ENCODE peak calls at places on chromosomes 3 and 15, in five cellular contexts. One of them, this sample, is unnamed.

GRCh38 chr15:98953000-98953776 is 54.4 kb downstream of the PGPEP1L start:
- DNase-seq in GM12865: peak; percentile 94
- DNase-seq in psoas muscle: no peak
- DNase-seq in cardiac muscle cell: no peak
- DNase-seq in GM12864: peak; percentile 21
- DNase-seq in this sample: peak; percentile 66

GRCh38 chr3:162292409-162292808 is 795.8 kb downstream of the OTOL1 start:
- DNase-seq in GM12865: no peak
- DNase-seq in psoas muscle: no peak
- DNase-seq in cardiac muscle cell: no peak
- DNase-seq in GM12864: no peak
- DNase-seq in this sample: no peak

GRCh38 chr3:56467801-56468183 is 475 bp downstream of the ERC2 start:
- DNase-seq in GM12865: no peak
- DNase-seq in psoas muscle: no peak
- DNase-seq in cardiac muscle cell: peak; percentile 67
- DNase-seq in GM12864: no peak
- DNase-seq in this sample: peak; percentile 16

GRCh38 chr15:93252780-93253179 is 163.8 kb upstream of the RGMA start:
- DNase-seq in GM12865: no peak
- DNase-seq in psoas muscle: no peak
- DNase-seq in cardiac muscle cell: no peak
- DNase-seq in GM12864: no peak
- DNase-seq in this sample: no peak

GRCh38 chr3:138092023-138092422 is 23.4 kb downstream of the DZIP1L start:
- DNase-seq in GM12865: no peak
- DNase-seq in psoas muscle: no peak
- DNase-seq in cardiac muscle cell: no peak
- DNase-seq in GM12864: no peak
- DNase-seq in this sample: no peak

GRCh38 chr3:4030567-4030966 is 231.3 kb downstream of the LRRN1 start:
- DNase-seq in GM12865: no peak
- DNase-seq in psoas muscle: no peak
- DNase-seq in cardiac muscle cell: no peak
- DNase-seq in GM12864: no peak
- DNase-seq in this sample: no peak

GRCh38 chr15:101188517-101189340 is 63.1 kb downstream of the CHSY1 start:
- DNase-seq in GM12865: peak; percentile 51
- DNase-seq in psoas muscle: no peak
- DNase-seq in cardiac muscle cell: no peak
- DNase-seq in GM12864: peak; percentile 34
- DNase-seq in this sample: peak; percentile 75

GRCh38 chr15:92130906-92131305 is 262.8 kb upstream of the ST8SIA2 start:
- DNase-seq in GM12865: no peak
- DNase-seq in psoas muscle: no peak
- DNase-seq in cardiac muscle cell: no peak
- DNase-seq in GM12864: no peak
- DNase-seq in this sample: no peak

GRCh38 chr3:32591960-32592462 is 21.4 kb upstream of the DYNC1LI1 start:
- DNase-seq in GM12865: no peak
- DNase-seq in psoas muscle: no peak
- DNase-seq in cardiac muscle cell: peak; percentile 15
- DNase-seq in GM12864: no peak
- DNase-seq in this sample: no peak

GRCh38 chr15:35071071-35071470 is 14.0 kb downstream of the NANOGP8 start:
- DNase-seq in GM12865: no peak
- DNase-seq in psoas muscle: no peak
- DNase-seq in cardiac muscle cell: no peak
- DNase-seq in GM12864: no peak
- DNase-seq in this sample: no peak

GRCh38 chr3:195891431-195892104 is 16.8 kb downstream of the TNK2 start:
- DNase-seq in GM12865: no peak
- DNase-seq in psoas muscle: peak; percentile 64
- DNase-seq in cardiac muscle cell: no peak
- DNase-seq in GM12864: no peak
- DNase-seq in this sample: no peak

GRCh38 chr3:195892105-195892354 is 16.3 kb downstream of the TNK2 start:
- DNase-seq in GM12865: no peak
- DNase-seq in psoas muscle: no peak
- DNase-seq in cardiac muscle cell: no peak
- DNase-seq in GM12864: no peak
- DNase-seq in this sample: no peak

GRCh38 chr3:195888981-195889842 is 19.1 kb downstream of the TNK2 start:
- DNase-seq in GM12865: no peak
- DNase-seq in psoas muscle: peak; percentile 30
- DNase-seq in cardiac muscle cell: no peak
- DNase-seq in GM12864: no peak
- DNase-seq in this sample: no peak

GRCh38 chr3:195888311-195888761 is 20.0 kb downstream of the TNK2 start:
- DNase-seq in GM12865: no peak
- DNase-seq in psoas muscle: peak; percentile 72
- DNase-seq in cardiac muscle cell: no peak
- DNase-seq in GM12864: no peak
- DNase-seq in this sample: no peak

GRCh38 chr3:195889843-195890407 is 18.4 kb downstream of the TNK2 start:
- DNase-seq in GM12865: no peak
- DNase-seq in psoas muscle: peak; percentile 73
- DNase-seq in cardiac muscle cell: no peak
- DNase-seq in GM12864: no peak
- DNase-seq in this sample: no peak
- TF ChIP-seq CTCF in GM12865: no peak
- TF ChIP-seq CTCF in psoas muscle: no peak
- TF ChIP-seq CTCF in cardiac muscle cell: no peak
- TF ChIP-seq CTCF in GM12864: no peak
- TF ChIP-seq CTCF in this sample: no peak

DNA sequence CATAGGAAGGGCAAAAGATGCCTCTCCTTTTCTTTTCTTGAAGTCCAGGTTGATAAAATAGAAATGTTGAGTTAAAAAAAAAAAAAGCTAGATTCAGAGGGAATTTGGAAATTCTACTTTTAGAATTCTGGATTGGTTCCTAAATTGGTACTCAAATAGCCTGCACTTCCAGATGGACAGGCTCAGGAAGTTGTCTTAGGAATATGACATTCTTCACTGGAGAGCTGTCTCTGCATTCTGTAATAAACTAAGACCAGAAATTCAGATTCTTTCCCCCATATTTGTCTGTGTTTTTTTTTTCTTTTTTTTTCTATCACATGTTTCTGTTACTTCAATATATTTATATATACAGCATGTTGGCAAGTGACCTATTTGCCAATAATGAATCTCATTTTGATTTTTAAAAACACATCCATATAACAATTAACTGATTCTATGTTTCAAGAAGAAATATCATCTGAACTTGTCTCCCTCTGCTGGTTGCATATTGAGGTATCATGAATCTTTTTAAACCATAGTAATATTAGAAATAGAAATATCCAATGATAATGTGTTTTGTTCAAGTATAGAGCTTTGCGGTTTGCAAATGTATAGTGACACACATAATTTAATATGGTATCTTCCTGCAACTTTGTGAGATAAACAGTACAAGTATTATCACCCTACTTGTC is 8.5 kb upstream of the LSAMP start:
- DNase-seq in GM12865: no peak
- DNase-seq in psoas muscle: no peak
- DNase-seq in cardiac muscle cell: no peak
- DNase-seq in GM12864: no peak
- DNase-seq in this sample: no peak
- TF ChIP-seq CTCF in GM12865: no peak
- TF ChIP-seq CTCF in psoas muscle: peak; percentile 4
- TF ChIP-seq CTCF in cardiac muscle cell: peak; percentile 27
- TF ChIP-seq CTCF in GM12864: no peak
- TF ChIP-seq CTCF in this sample: no peak

GRCh38 chr15:31396881-31397560 is 70.4 kb downstream of the KLF13 start:
- DNase-seq in GM12865: no peak
- DNase-seq in psoas muscle: peak; percentile 97
- DNase-seq in cardiac muscle cell: peak; percentile 89
- DNase-seq in GM12864: no peak
- DNase-seq in this sample: peak; percentile 42
- TF ChIP-seq CTCF in GM12865: no peak
- TF ChIP-seq CTCF in psoas muscle: no peak
- TF ChIP-seq CTCF in cardiac muscle cell: no peak
- TF ChIP-seq CTCF in GM12864: no peak
- TF ChIP-seq CTCF in this sample: peak; percentile 20

GRCh38 chr3:150545419-150546225 is 674 bp downstream of the SERP1 start:
- DNase-seq in GM12865: peak; percentile 35
- DNase-seq in psoas muscle: no peak
- DNase-seq in cardiac muscle cell: peak; percentile 17
- DNase-seq in GM12864: no peak
- DNase-seq in this sample: peak; percentile 49
- TF ChIP-seq CTCF in GM12865: no peak
- TF ChIP-seq CTCF in psoas muscle: no peak
- TF ChIP-seq CTCF in cardiac muscle cell: no peak
- TF ChIP-seq CTCF in GM12864: no peak
- TF ChIP-seq CTCF in this sample: no peak

GRCh38 chr3:16529264-16529663 is 15.8 kb upstream of the RFTN1 start:
- DNase-seq in GM12865: no peak
- DNase-seq in psoas muscle: no peak
- DNase-seq in cardiac muscle cell: no peak
- DNase-seq in GM12864: no peak
- DNase-seq in this sample: no peak
- TF ChIP-seq CTCF in GM12865: no peak
- TF ChIP-seq CTCF in psoas muscle: no peak
- TF ChIP-seq CTCF in cardiac muscle cell: peak; percentile 2
- TF ChIP-seq CTCF in GM12864: peak; percentile 16
- TF ChIP-seq CTCF in this sample: peak; percentile 33

DNA sequence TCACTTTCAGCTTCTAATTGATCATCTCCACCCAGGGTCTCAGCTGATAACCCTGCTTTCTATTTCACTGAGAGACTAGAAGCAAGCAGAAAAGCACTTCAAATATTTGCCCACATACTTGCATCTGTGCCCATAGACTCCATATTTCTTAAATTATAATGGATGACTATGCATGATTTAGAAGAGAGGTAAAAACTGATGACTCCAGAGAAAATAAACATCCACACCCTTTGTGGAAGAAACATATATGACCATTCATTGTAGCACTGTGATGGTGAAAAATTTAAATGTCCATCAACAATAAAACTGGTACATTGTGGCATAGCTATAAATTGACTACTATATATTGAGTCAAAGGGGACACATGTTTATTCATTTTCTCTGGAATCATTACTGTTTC is 7.1 kb upstream of the IGF2BP2 start:
- DNase-seq in GM12865: no peak
- DNase-seq in psoas muscle: no peak
- DNase-seq in cardiac muscle cell: no peak
- DNase-seq in GM12864: no peak
- DNase-seq in this sample: no peak
- TF ChIP-seq CTCF in GM12865: no peak
- TF ChIP-seq CTCF in psoas muscle: no peak
- TF ChIP-seq CTCF in cardiac muscle cell: no peak
- TF ChIP-seq CTCF in GM12864: no peak
- TF ChIP-seq CTCF in this sample: no peak

GRCh38 chr3:50289130-50289529 is 3.1 kb downstream of the IFRD2 start:
- DNase-seq in GM12865: no peak
- DNase-seq in psoas muscle: no peak
- DNase-seq in cardiac muscle cell: no peak
- DNase-seq in GM12864: no peak
- DNase-seq in this sample: no peak

GRCh38 chr3:50290116-50290745 is 2.0 kb downstream of the IFRD2 start:
- DNase-seq in GM12865: no peak
- DNase-seq in psoas muscle: no peak
- DNase-seq in cardiac muscle cell: no peak
- DNase-seq in GM12864: no peak
- DNase-seq in this sample: no peak

GRCh38 chr3:50288387-50289007 is 3.7 kb downstream of the IFRD2 start:
- DNase-seq in GM12865: no peak
- DNase-seq in psoas muscle: peak; percentile 38
- DNase-seq in cardiac muscle cell: no peak
- DNase-seq in GM12864: no peak
- DNase-seq in this sample: no peak

GRCh38 chr3:50287262-50287661 is 5.0 kb downstream of the IFRD2 start:
- DNase-seq in GM12865: no peak
- DNase-seq in psoas muscle: no peak
- DNase-seq in cardiac muscle cell: peak; percentile 55
- DNase-seq in GM12864: no peak
- DNase-seq in this sample: no peak

DNA sequence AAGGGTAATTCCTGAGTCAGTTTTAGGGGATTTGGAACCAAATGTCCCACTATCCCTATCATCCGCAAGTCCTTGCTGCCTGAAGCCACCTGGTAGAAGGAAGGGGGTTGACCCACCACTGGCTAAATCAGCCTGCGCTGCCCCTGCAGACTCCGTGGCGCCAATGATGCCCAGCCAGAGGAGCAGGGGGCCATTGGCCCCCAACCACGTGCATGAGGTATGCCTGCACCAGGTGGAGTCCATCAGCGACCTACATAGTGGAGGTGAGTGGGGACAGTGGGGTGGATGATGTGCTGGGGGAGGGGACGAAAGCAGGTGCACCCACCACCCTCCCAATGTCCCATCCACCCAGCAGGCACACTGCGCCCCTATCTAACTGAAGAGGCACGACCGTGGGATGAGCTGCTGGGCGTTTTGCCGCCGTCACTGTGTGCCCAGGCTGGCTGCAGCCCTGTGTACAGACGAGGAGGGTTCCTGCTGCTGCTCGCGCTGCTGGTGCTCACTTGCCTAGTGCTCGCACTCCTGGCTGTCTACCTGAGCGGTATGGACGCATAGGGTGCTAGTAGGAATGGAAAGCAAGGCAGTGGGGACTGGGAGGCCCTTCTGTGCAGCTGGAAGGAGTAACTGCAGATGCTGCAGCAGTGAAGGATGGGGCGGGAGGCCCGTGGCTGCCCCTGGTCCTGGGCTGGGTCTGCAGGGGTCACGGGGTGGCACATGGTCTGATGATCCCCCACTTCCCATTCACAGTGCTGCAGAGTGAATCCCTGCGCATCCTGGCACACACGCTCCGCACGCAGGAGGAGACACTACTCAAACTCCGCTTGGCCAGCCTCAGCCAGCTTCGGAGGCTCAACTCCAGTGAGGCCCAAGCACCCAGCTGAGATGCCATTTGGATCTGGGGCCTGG is 5.7 kb downstream of the IFRD2 start:
- DNase-seq in GM12865: no peak
- DNase-seq in psoas muscle: no peak
- DNase-seq in cardiac muscle cell: no peak
- DNase-seq in GM12864: no peak
- DNase-seq in this sample: no peak
- TF ChIP-seq CTCF in GM12865: no peak
- TF ChIP-seq CTCF in psoas muscle: no peak
- TF ChIP-seq CTCF in cardiac muscle cell: no peak
- TF ChIP-seq CTCF in GM12864: no peak
- TF ChIP-seq CTCF in this sample: no peak

This sample was measured in GM13977.